ENCODE peak calls at places on chromosome 20, in ten cellular contexts. E is IMR-90; P is fibroblast of lung; W is fibroblast of mammary gland; U is choroid plexus epithelial cell; S is LNCaP clone FGC; Y is adrenal gland; K is CD8-positive, alpha-beta T cell; Z is ascending aorta; G is OCI-LY7. C is an unnamed sample.

GRCh38 chr20:44142416-44142815 is 44.6 kb downstream of the JPH2 start:
- DNase-seq in P (peak), K (no peak), Y (no peak), E (peak), U (peak), Z (no peak), G (no peak), S (no peak), W (peak), C (no peak)

GRCh38 chr20:59151391-59151790 is 12.2 kb upstream of the ZNF831 start:
- DNase-seq in Z (no peak), S (no peak), G (no peak), W (no peak), P (no peak), U (no peak), Y (no peak), E (no peak), K (no peak), C (no peak)

GRCh38 chr20:20593447-20594170 is 118.8 kb downstream of the RALGAPA2 start:
- DNase-seq in U (peak), E (peak), P (peak), Y (peak), S (peak), G (peak), W (peak), K (no peak), Z (no peak), C (peak)

GRCh38 chr20:41927655-41928054 is 309.5 kb upstream of the CHD6 start:
- DNase-seq in E (no peak), S (no peak), G (no peak), P (no peak), U (no peak), W (no peak), K (no peak), Z (no peak), Y (no peak), C (no peak)

GRCh38 chr20:41178904-41179432 is 41.6 kb downstream of the PLCG1 start:
- DNase-seq in W (no peak), Y (peak), G (no peak), P (no peak), Z (peak), S (no peak), K (no peak), E (no peak), U (peak), C (no peak)

GRCh38 chr20:36235892-36236785 is at the start of gene AAR2:
- DNase-seq in K (peak), Z (peak), P (peak), E (peak), G (peak), W (peak), S (peak), U (peak), Y (peak), C (peak)

GRCh38 chr20:37986063-37986858 is 47.0 kb downstream of the TTI1 start:
- DNase-seq in K (no peak), U (no peak), W (no peak), G (no peak), P (no peak), S (no peak), E (no peak), Y (no peak), Z (no peak), C (no peak)

GRCh38 chr20:5612476-5613291 is 137.5 kb upstream of the SHLD1 start:
- DNase-seq in G (no peak), U (no peak), W (peak), E (peak), Z (no peak), P (peak), K (no peak), Y (no peak), S (no peak), C (no peak)

GRCh38 chr20:6994452-6994851 is 227.0 kb downstream of the BMP2 start:
- DNase-seq in P (peak), E (no peak), W (peak), U (peak), K (no peak), S (no peak), Y (no peak), G (no peak), Z (no peak), C (no peak)

GRCh38 chr20:41176711-41177552 is 39.6 kb downstream of the PLCG1 start:
- DNase-seq in U (no peak), P (no peak), W (no peak), Y (peak), E (no peak), S (no peak), K (no peak), Z (no peak), G (no peak), C (no peak)

GRCh38 chr20:34037121-34037520 is 43.4 kb downstream of the RALY start:
- DNase-seq in Z (no peak), P (no peak), W (no peak), U (peak), E (no peak), S (no peak), Y (no peak), K (peak), G (no peak), C (no peak)

GRCh38 chr20:33518071-33518470 is 28.2 kb downstream of the CBFA2T2 start:
- DNase-seq in U (peak), S (no peak), Z (no peak), E (peak), P (peak), Y (no peak), W (peak), G (no peak), K (no peak), C (no peak)

GRCh38 chr20:35604444-35604750 is 11.2 kb upstream of the SPAG4 start:
- DNase-seq in W (no peak), E (no peak), P (no peak), G (peak), U (peak), Y (no peak), S (no peak), K (no peak), Z (no peak), C (peak)

GRCh38 chr20:6162239-6162638 is 39.4 kb upstream of the FERMT1 start:
- DNase-seq in G (no peak), E (no peak), Z (peak), S (no peak), W (peak), U (peak), Y (peak), P (peak), K (no peak), C (no peak)

GRCh38 chr20:7399114-7399513 is 541.1 kb downstream of the HAO1 start:
- DNase-seq in E (no peak), U (no peak), K (no peak), P (no peak), Z (no peak), Y (no peak), G (no peak), W (no peak), S (no peak), C (no peak)

GRCh38 chr20:7305971-7306370 is 538.5 kb downstream of the BMP2 start:
- DNase-seq in S (no peak), Z (no peak), Y (no peak), G (no peak), U (no peak), K (no peak), W (no peak), E (no peak), P (no peak), C (no peak)

GRCh38 chr20:40668449-40669228 is 20.4 kb downstream of the MAFB start:
- DNase-seq in S (no peak), P (no peak), Y (no peak), E (no peak), U (peak), W (no peak), G (no peak), K (no peak), Z (no peak), C (no peak)

GRCh38 chr20:53346266-53346665 is 247.4 kb downstream of the ZNF217 start:
- DNase-seq in Y (no peak), K (no peak), Z (no peak), U (no peak), S (no peak), E (no peak), G (no peak), P (no peak), W (no peak), C (no peak)

GRCh38 chr20:50415516-50416268 is 94.5 kb upstream of the PTPN1 start:
- DNase-seq in Z (peak), U (peak), Y (peak), S (peak), W (peak), K (no peak), E (peak), P (peak), G (no peak), C (no peak)

GRCh38 chr20:47355489-47356219 is 845 bp downstream of the ZMYND8 start:
- DNase-seq in W (no peak), G (peak), P (no peak), E (no peak), K (no peak), Y (no peak), S (no peak), Z (no peak), U (no peak), C (no peak)

GRCh38 chr20:11849976-11850670 is 67.6 kb upstream of the BTBD3 start:
- DNase-seq in U (peak), W (peak), Y (no peak), S (no peak), K (no peak), Z (no peak), P (peak), G (no peak), E (peak), C (no peak)

GRCh38 chr20:11851646-11852045 is 66.0 kb upstream of the BTBD3 start:
- DNase-seq in G (no peak), Z (no peak), E (peak), K (no peak), S (no peak), Y (no peak), U (peak), P (no peak), W (peak), C (no peak)

GRCh38 chr20:11850901-11851300 is 66.8 kb upstream of the BTBD3 start:
- DNase-seq in E (peak), K (no peak), Y (no peak), G (no peak), S (no peak), P (peak), Z (no peak), U (peak), W (peak), C (no peak)

GRCh38 chr20:11847827-11848226 is 69.9 kb upstream of the BTBD3 start:
- DNase-seq in P (no peak), S (no peak), G (no peak), U (no peak), Y (no peak), K (no peak), Z (no peak), E (no peak), W (no peak), C (no peak)

GRCh38 chr20:11849270-11849920 is 68.3 kb upstream of the BTBD3 start:
- DNase-seq in P (peak), W (peak), U (peak), Y (no peak), Z (no peak), K (no peak), E (peak), S (no peak), G (no peak), C (no peak)
- TF ChIP-seq CTCF in P (no peak), W (no peak), U (no peak), Y (no peak), Z (no peak), K (no peak), E (no peak), S (no peak), G (no peak), C (no peak)

GRCh38 chr20:51480507-51481270 is 61.8 kb downstream of the NFATC2 start:
- DNase-seq in K (peak), Y (no peak), E (no peak), P (no peak), S (no peak), U (no peak), G (no peak), W (no peak), Z (no peak), C (peak)
- H3K4me3 ChIP-seq in K (no peak), Y (no peak), E (no peak), P (no peak), S (no peak), U (no peak), G (peak), W (no peak), Z (no peak), C (peak)

GRCh38 chr20:16241911-16242310 is 331.3 kb downstream of the KIF16B start:
- DNase-seq in W (no peak), E (no peak), P (no peak), K (no peak), Z (no peak), Y (no peak), G (peak), U (peak), S (no peak), C (peak)
- TF ChIP-seq CTCF in W (no peak), E (no peak), P (no peak), K (no peak), Z (no peak), Y (no peak), G (peak), U (peak), S (peak), C (peak)

GRCh38 chr20:3093861-3094361 is 9.4 kb upstream of the AVP start:
- DNase-seq in W (no peak), G (no peak), E (no peak), U (no peak), Z (no peak), S (no peak), Y (no peak), K (peak), P (no peak), C (no peak)

GRCh38 chr20:3088031-3088430 is 3.5 kb upstream of the AVP start:
- DNase-seq in K (no peak), P (no peak), S (no peak), W (no peak), Y (no peak), E (no peak), Z (no peak), U (no peak), G (no peak), C (no peak)

GRCh38 chr20:3094848-3095629 is 10.5 kb upstream of the AVP start:
- DNase-seq in W (no peak), Y (no peak), S (no peak), K (no peak), E (no peak), G (no peak), Z (no peak), P (no peak), U (no peak), C (no peak)

GRCh38 chr20:3090565-3090964 is 6.0 kb upstream of the AVP start:
- DNase-seq in U (no peak), P (no peak), W (no peak), E (no peak), Y (no peak), K (peak), G (peak), Z (no peak), S (no peak), C (no peak)

DNA sequence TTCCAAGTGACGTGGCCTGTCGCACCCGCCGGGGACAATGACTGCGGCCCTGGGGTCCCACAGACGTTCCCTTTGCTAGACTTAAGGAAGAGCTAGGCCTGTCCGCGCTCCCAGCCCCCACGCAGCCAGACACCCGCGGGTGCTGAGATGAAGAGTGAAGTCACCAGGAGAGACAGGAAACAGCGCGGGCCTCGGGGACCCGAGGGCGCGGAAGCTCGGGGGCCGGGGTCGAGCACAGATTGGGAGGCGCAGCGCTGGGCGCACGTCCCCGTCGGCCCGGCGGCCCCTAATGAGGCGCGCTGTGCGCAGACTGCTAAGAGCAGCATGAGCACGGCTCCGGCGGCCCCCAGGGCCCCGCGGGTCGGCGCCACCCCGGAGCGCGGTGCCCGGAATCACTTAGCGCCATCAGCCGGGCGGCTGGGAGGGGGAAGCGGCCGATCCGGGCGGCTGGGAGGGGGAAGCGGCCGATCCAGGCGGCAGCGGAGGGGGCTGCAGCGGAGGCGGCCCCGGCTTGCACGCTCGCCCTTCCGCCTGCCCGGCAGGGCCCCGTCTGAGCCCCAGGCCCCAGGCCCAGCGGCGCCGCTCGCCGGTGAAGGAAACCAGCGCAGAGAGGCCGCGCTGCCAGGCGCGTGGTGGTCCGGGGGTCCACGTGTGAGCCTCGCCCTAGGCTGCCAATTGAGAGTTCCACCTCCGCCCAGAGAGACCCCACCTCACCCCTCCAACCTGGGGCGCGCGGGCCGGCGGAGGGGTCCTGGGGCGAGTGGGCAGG is 8.3 kb upstream of the AVP start:
- DNase-seq in Y (no peak), W (no peak), U (no peak), G (no peak), K (peak), S (no peak), Z (no peak), P (no peak), E (no peak), C (no peak)
- H3K4me3 ChIP-seq in Y (peak), W (no peak), U (peak), G (no peak), K (peak), S (no peak), Z (peak), P (no peak), E (no peak), C (no peak)

DNA sequence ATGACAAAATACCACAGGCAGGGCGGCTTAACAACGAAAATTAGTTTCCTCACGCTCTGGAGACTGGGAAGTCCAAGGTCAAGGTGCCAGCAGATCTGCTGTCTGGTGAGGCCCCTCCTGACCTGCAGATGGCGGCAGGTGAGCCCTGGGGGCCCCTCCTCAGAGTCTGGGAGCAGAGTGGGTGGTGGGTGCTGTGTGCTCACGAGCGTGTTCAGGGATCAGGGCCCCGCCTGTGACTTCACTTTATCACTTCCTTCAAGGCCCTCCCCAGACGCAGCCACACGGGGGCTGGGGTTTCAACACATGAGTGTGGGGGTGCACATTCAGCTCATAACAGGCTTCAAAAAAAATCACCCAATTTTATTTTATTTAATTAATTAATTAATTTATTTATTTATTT is 39.3 kb downstream of the SLC2A4RG start:
- DNase-seq in W (no peak), Z (no peak), G (no peak), P (no peak), Y (no peak), U (no peak), E (no peak), S (no peak), K (no peak), C (no peak)
- TF ChIP-seq CTCF in W (no peak), Z (no peak), G (peak), P (no peak), Y (no peak), U (peak), E (no peak), S (no peak), K (no peak), C (no peak)

GRCh38 chr20:32231245-32231644 is 23.6 kb downstream of the POFUT1 start:
- DNase-seq in G (no peak), Y (no peak), U (no peak), E (peak), W (no peak), Z (no peak), S (no peak), K (no peak), P (no peak), C (no peak)

GRCh38 chr20:32227316-32227715 is 19.6 kb downstream of the POFUT1 start:
- DNase-seq in G (no peak), Z (no peak), Y (no peak), K (no peak), W (no peak), E (no peak), P (no peak), U (no peak), S (peak), C (no peak)

GRCh38 chr20:32230707-32231106 is 23.0 kb downstream of the POFUT1 start:
- DNase-seq in Z (no peak), K (no peak), U (no peak), W (no peak), G (no peak), E (no peak), Y (no peak), S (no peak), P (no peak), C (no peak)

GRCh38 chr20:32229351-32229750 is 21.7 kb downstream of the POFUT1 start:
- DNase-seq in E (no peak), Y (no peak), P (no peak), K (no peak), Z (no peak), G (no peak), S (no peak), W (no peak), U (no peak), C (no peak)

GRCh38 chr20:32227744-32228688 is 20.3 kb downstream of the POFUT1 start:
- DNase-seq in Y (no peak), P (no peak), E (no peak), G (no peak), K (no peak), U (no peak), S (peak), W (no peak), Z (no peak), C (no peak)
- H3K4me3 ChIP-seq in Y (no peak), P (no peak), E (no peak), G (no peak), K (no peak), U (no peak), S (peak), W (no peak), Z (no peak), C (no peak)

GRCh38 chr20:1505871-1506270 is 14.7 kb upstream of the SIRPB2 start:
- DNase-seq in S (no peak), G (no peak), K (no peak), E (no peak), W (no peak), U (no peak), Y (no peak), Z (no peak), P (no peak), C (no peak)

GRCh38 chr20:1505361-1505760 is 14.1 kb upstream of the SIRPB2 start:
- DNase-seq in Y (no peak), U (no peak), Z (no peak), P (no peak), E (no peak), G (no peak), K (no peak), W (peak), S (no peak), C (no peak)

GRCh38 chr20:1507276-1507675 is 16.1 kb upstream of the SIRPB2 start:
- DNase-seq in E (no peak), U (no peak), K (no peak), Z (no peak), G (no peak), Y (no peak), W (no peak), P (no peak), S (no peak), C (no peak)

GRCh38 chr20:1500496-1500895 is 9.3 kb upstream of the SIRPB2 start:
- DNase-seq in U (no peak), Z (no peak), W (no peak), P (no peak), Y (no peak), S (no peak), G (no peak), K (no peak), E (no peak), C (no peak)

DNA sequence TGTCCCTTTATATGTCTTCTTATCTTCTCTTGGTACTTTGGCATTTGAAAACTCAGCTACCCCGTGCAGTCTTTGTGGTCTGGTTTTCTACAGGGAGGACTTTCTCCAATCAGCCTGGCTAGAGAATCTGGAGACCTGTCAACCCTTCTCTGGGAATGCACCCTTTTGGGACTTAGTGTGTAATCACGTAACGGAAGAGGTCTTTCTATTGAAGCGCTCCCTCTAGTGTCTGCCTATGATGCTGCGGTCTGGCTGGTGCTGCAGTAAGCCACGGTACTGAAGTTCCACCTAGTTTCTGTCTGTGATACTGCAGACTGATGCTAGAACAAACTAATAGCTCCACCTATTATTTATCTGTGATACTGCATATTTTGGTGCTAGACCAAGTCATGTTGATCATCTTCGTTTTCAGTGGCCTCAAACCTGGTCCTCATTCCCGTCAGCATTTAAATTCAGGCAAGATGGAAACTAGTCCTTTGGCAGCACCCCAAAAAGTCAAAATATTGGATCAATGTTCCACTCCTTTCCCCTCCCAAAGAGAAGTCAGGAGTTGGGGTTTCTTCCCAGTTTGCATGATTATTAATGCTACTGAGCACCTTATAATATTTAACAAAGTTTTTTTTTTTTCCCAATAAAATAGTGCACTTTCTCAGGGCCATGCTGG is 12.5 kb upstream of the SIRPB2 start:
- DNase-seq in E (peak), U (peak), W (peak), G (peak), S (peak), P (peak), Z (peak), Y (peak), K (peak), C (peak)
- TF ChIP-seq CTCF in E (peak), U (peak), W (peak), G (peak), S (peak), P (peak), Z (peak), Y (peak), K (peak), C (peak)